ENCODE peak calls at places on chromosomes 12 and 14, in four cellular contexts. X is fibroblast of mammary gland, C is OCI-LY7, N is AG09309. Z is an unnamed sample.

GRCh38 chr14:72929316-72930080 is 3.2 kb downstream of the DCAF4 start:
- DNase-seq in X (no peak), C (no peak), N (no peak), Z (no peak)

GRCh38 chr12:57521475-57522018 is 1.1 kb upstream of the MBD6 start:
- DNase-seq in X (no peak), C (no peak), N (no peak), Z (peak)

GRCh38 chr12:13350946-13351345 is 154.4 kb downstream of the EMP1 start:
- DNase-seq in X (no peak), C (no peak), N (no peak), Z (no peak)

GRCh38 chr14:22536853-22537338 is 52.1 kb downstream of the DAD1 start:
- DNase-seq in X (peak), C (no peak), N (peak), Z (peak)

GRCh38 chr12:51687142-51687935 is 96.3 kb downstream of the SCN8A start:
- DNase-seq in X (peak), C (no peak), N (peak), Z (peak)

GRCh38 chr12:112847708-112848337 is 56.3 kb downstream of the RPH3A start:
- DNase-seq in X (no peak), C (no peak), N (no peak), Z (no peak)

GRCh38 chr14:65179918-65180724 is 77.8 kb upstream of the MAX start:
- DNase-seq in X (peak), C (peak), N (peak), Z (peak)

GRCh38 chr12:39127401-39127800 is 222.0 kb upstream of the CPNE8 start:
- DNase-seq in X (peak), C (no peak), N (no peak), Z (peak)

GRCh38 chr12:57522887-57523705 is 472 bp downstream of the MBD6 start:
- DNase-seq in X (no peak), C (peak), N (no peak), Z (peak)

GRCh38 chr12:96989916-96990315 is 82.9 kb downstream of the NEDD1 start:
- DNase-seq in X (no peak), C (peak), N (no peak), Z (peak)

GRCh38 chr12:127396720-127397119 is 870.2 kb upstream of the TMEM132C start:
- DNase-seq in X (no peak), C (no peak), N (no peak), Z (no peak)

GRCh38 chr14:31346097-31346496 is 74.3 kb downstream of the HEATR5A start:
- DNase-seq in X (no peak), C (no peak), N (no peak), Z (no peak)

GRCh38 chr12:9742665-9743064 is 9.8 kb upstream of the CLECL1 start:
- DNase-seq in X (no peak), C (no peak), N (no peak), Z (no peak)

GRCh38 chr14:58844544-58844943 is 206.8 kb downstream of the DACT1 start:
- DNase-seq in X (no peak), C (no peak), N (no peak), Z (no peak)

GRCh38 chr12:130017571-130018449 is 114.0 kb upstream of the TMEM132D start:
- DNase-seq in X (no peak), C (no peak), N (no peak), Z (peak)

GRCh38 chr12:98418357-98419075 is 96.9 kb upstream of the TMPO start:
- DNase-seq in X (peak), C (no peak), N (peak), Z (peak)

GRCh38 chr14:90454041-90455000 is 57.5 kb downstream of the CALM1 start:
- DNase-seq in X (peak), C (peak), N (no peak), Z (peak)

GRCh38 chr12:133058203-133059125 is 21.2 kb downstream of the ZNF84 start:
- DNase-seq in X (peak), C (peak), N (no peak), Z (no peak)

GRCh38 chr12:110846615-110847566 is at the start of gene CCDC63:
- DNase-seq in X (peak), C (no peak), N (no peak), Z (peak)

GRCh38 chr12:125431516-125431915 is 366.3 kb downstream of the AACS start:
- DNase-seq in X (no peak), C (no peak), N (no peak), Z (no peak)

GRCh38 chr12:6697584-6698351 is 2.8 kb downstream of the PIANP start:
- DNase-seq in X (peak), C (peak), N (peak), Z (peak)
- TF ChIP-seq CTCF in X (peak), C (peak), N (peak), Z (peak)

GRCh38 chr14:48584031-48584430 is 908.6 kb upstream of the MDGA2 start:
- DNase-seq in X (peak), C (no peak), N (no peak), Z (peak)

GRCh38 chr14:48580692-48581091 is 905.3 kb upstream of the MDGA2 start:
- DNase-seq in X (no peak), C (no peak), N (no peak), Z (no peak)

GRCh38 chr14:48586099-48586498 is 910.7 kb upstream of the MDGA2 start:
- DNase-seq in X (no peak), C (no peak), N (no peak), Z (no peak)

DNA sequence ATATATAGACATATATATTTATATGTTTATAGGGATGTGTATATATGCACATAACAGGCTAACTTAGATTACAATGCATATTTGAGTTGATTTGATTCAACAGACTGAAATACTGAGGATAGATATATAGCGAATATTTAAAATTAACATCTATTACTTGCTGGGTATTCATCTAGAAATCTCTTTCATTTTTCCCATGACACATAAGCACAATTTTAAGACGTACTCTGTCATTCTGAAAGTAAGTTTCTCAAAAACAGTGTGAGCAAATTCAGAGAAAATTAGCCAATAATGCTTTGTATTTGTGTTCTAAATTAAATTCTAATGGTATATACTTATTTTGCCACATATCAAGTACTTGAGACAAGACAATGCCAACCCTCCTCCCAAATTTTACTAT is 907.5 kb upstream of the MDGA2 start:
- DNase-seq in X (no peak), C (no peak), N (no peak), Z (no peak)
- TF ChIP-seq CTCF in X (no peak), C (no peak), N (no peak), Z (no peak)

DNA sequence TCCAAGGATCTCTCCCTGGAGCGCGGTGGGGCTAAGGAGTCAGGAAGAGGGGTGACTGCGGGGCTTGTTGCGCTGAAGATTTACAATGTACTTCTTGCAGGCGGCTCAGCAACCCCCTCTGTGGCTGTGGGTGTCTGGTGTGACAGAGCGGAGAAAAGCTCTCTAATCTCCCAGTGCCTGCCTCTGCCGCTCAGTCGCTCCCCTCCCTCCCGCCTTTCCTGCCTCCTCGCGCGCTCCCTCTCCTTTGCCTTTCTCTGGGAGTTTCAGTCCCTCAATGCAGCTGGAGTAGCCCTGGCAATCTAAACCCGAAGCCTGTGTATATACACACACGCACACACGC is 799 bp upstream of the TRHDE start:
- DNase-seq in X (no peak), C (no peak), N (no peak), Z (no peak)
- TF ChIP-seq CTCF in X (peak), C (no peak), N (peak), Z (no peak)

GRCh38 chr14:70640938-70641547 is 673 bp upstream of the TTC9 start:
- DNase-seq in X (peak), C (peak), N (no peak), Z (peak)
- TF ChIP-seq CTCF in X (no peak), C (peak), N (no peak), Z (no peak)

DNA sequence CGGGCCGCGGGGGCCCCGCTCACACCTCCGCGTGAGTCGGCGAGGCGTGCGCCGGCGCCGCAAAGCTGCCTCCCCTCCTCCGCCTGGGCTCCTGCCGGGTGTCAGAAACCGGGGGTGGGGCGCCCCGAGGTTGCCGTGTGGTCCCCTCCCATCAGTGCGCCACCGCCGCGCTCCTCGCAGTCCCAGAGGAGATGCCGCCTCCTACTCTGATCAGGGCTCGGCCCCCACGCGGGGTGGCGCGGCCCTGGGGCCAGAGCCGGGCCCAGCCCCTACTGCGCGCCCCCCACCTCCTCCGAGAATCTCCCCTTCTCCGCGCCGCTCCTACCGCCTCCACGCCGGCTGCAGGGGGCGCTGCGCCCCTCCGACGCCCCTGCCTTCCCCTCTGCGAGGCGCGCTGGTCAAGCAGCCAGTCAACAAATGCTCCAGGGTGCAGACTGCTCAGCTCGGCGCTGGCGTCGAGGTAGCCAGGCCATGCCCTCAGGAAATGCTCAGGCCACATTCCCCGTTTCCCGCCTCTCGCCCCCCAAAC is 467 bp upstream of the JAG2 start:
- DNase-seq in X (no peak), C (peak), N (no peak), Z (peak)
- TF ChIP-seq CTCF in X (peak), C (peak), N (peak), Z (peak)

DNA sequence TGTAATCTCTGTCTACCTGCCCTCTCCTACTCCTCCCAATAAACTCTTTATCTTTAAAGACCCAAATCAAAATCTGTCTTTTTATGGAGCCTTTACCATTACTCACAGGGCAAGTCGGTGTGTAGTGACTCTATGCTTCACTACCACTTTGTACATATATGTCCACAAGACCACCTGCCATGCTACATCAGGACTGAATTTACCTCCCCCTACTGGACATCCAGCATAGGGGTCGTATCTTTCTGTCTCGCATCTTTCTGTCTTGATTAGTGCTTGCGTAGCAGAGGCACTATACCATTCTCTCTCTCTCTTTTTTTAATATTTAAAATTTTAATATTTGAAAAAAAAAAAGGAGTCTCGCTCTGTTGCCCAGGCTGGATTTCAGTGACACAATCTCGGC is 587.5 kb downstream of the SOX5 start:
- DNase-seq in X (no peak), C (no peak), N (no peak), Z (no peak)
- TF ChIP-seq CTCF in X (no peak), C (peak), N (no peak), Z (no peak)

DNA sequence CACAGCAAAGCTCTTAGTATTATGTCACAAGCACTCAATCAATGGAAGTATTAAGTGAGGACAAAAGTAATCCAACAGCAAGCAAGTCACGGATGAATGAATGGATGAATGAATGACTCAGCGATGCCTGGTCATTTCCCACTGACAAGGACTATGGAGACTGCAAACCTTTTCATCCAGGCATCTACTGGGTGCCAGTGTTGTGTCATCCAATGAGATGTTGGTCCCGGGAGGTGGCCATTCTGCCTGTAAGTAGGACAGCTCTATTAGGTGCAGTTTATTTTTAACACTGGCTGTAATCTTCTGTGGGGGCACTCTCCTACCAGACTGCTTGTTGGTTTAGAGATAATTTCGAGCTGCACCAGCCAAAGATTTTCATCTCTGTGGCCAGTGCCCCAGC is 39.4 kb downstream of the STAB2 start:
- DNase-seq in X (peak), C (no peak), N (peak), Z (peak)
- TF ChIP-seq CTCF in X (no peak), C (no peak), N (peak), Z (no peak)